ENCODE peak calls at places on chromosomes 3 and 15, in four cellular contexts. One of them, this sample, is unnamed.

GRCh38 chr15:34014556-34014955 is 24.4 kb downstream of the AVEN start:
- DNase-seq in endodermal cell: no peak
- DNase-seq in heart left ventricle: no peak
- DNase-seq in LNCaP clone FGC: no peak
- DNase-seq in this sample: no peak

GRCh38 chr3:57911588-57911987 is 96.6 kb upstream of the FLNB start:
- DNase-seq in heart left ventricle: no peak
- DNase-seq in LNCaP clone FGC: no peak
- DNase-seq in endodermal cell: no peak
- DNase-seq in this sample: no peak

GRCh38 chr3:30498587-30498967 is 107.8 kb upstream of the TGFBR2 start:
- DNase-seq in endodermal cell: no peak
- DNase-seq in heart left ventricle: no peak
- DNase-seq in LNCaP clone FGC: no peak
- DNase-seq in this sample: no peak

GRCh38 chr15:56293495-56294292 is 50.0 kb upstream of the RFX7 start:
- DNase-seq in LNCaP clone FGC: no peak
- DNase-seq in heart left ventricle: no peak
- DNase-seq in endodermal cell: no peak
- DNase-seq in this sample: no peak

GRCh38 chr15:66780172-66780972 is 78.3 kb downstream of the SMAD6 start:
- DNase-seq in LNCaP clone FGC: no peak
- DNase-seq in endodermal cell: no peak
- DNase-seq in heart left ventricle: peak; percentile 15
- DNase-seq in this sample: no peak

GRCh38 chr3:122283796-122284445 is 41.1 kb upstream of the CSTA start:
- DNase-seq in endodermal cell: no peak
- DNase-seq in LNCaP clone FGC: no peak
- DNase-seq in heart left ventricle: no peak
- DNase-seq in this sample: no peak

GRCh38 chr15:70892912-70893560 is 410 bp downstream of the LRRC49 start:
- DNase-seq in LNCaP clone FGC: no peak
- DNase-seq in heart left ventricle: peak; percentile 48
- DNase-seq in endodermal cell: no peak
- DNase-seq in this sample: peak; percentile 11

GRCh38 chr3:50201573-50202315 is 3.3 kb upstream of the SLC38A3 start:
- DNase-seq in heart left ventricle: no peak
- DNase-seq in endodermal cell: no peak
- DNase-seq in LNCaP clone FGC: no peak
- DNase-seq in this sample: no peak

GRCh38 chr15:67097893-67098740 is 32.7 kb downstream of the SMAD3 start:
- DNase-seq in heart left ventricle: peak; percentile 65
- DNase-seq in endodermal cell: no peak
- DNase-seq in LNCaP clone FGC: no peak
- DNase-seq in this sample: peak; percentile 68